ENCODE peak calls at places on chromosomes 2 and 18, in four cellular contexts. Z is WTC11, I is OCI-LY7, R is HEK293T. S is an unnamed sample.
A peak's percentile ranks its signal among the peaks of the same experiment; 100 is the strongest.

GRCh38 chr2:23434721-23435121 is 49.7 kb downstream of the KLHL29 start:
- DNase-seq in Z (no peak), I (no peak), R (no peak), S (no peak)

GRCh38 chr2:70523996-70524965 is 29.3 kb downstream of the TGFA start:
- DNase-seq in Z (peak; percentile 50), I (no peak), R (no peak), S (no peak)

GRCh38 chr2:162071016-162071415 is 3.0 kb downstream of the DPP4 start:
- DNase-seq in R (no peak), Z (no peak), I (no peak), S (no peak)

GRCh38 chr2:45941758-45942738 is 290.6 kb downstream of the PRKCE start:
- DNase-seq in Z (no peak), R (no peak), I (no peak), S (no peak)

GRCh38 chr18:63298393-63299015 is 21.1 kb downstream of the BCL2 start:
- DNase-seq in Z (no peak), R (no peak), I (no peak), S (no peak)

GRCh38 chr2:54570925-54571694 is 115.0 kb downstream of the SPTBN1 start:
- DNase-seq in R (no peak), Z (no peak), I (peak; percentile 84), S (no peak)

GRCh38 chr2:76895469-76895868 is 626.7 kb downstream of the LRRTM4 start:
- DNase-seq in I (no peak), R (no peak), Z (no peak), S (no peak)

GRCh38 chr2:211132046-211132445 is 575.6 kb downstream of the CPS1 start:
- DNase-seq in Z (no peak), I (no peak), R (no peak), S (no peak)

GRCh38 chr2:222864296-222864695 is 3.5 kb downstream of the ACSL3 start:
- DNase-seq in I (no peak), Z (peak; percentile 12), R (no peak), S (no peak)

GRCh38 chr18:75163736-75164135 is 45.2 kb downstream of the PTGR3 start:
- DNase-seq in I (no peak), Z (no peak), R (no peak), S (no peak)

GRCh38 chr2:84785950-84786349 is 94.9 kb downstream of the TRABD2A start:
- DNase-seq in R (no peak), Z (no peak), I (no peak), S (no peak)

GRCh38 chr18:47800192-47800591 is 130.3 kb downstream of the SMAD2 start:
- DNase-seq in R (no peak), Z (no peak), I (no peak), S (no peak)

GRCh38 chr2:96138146-96139145 is at the start of gene ASTL:
- DNase-seq in I (peak; percentile 81), Z (peak; percentile 92), R (peak; percentile 59), S (peak; percentile 76)

GRCh38 chr18:22342625-22343024 is 75.1 kb downstream of the CTAGE1 start:
- DNase-seq in R (peak; percentile 49), I (no peak), Z (no peak), S (no peak)

GRCh38 chr18:51890762-51891161 is 449.2 kb upstream of the DCC start:
- DNase-seq in Z (no peak), I (no peak), R (no peak), S (no peak)

GRCh38 chr2:32464441-32464840 is 107.6 kb downstream of the BIRC6 start:
- DNase-seq in I (no peak), Z (no peak), R (no peak), S (no peak)